ENCODE peak calls at places on chromosomes 4 and X, in seven cellular contexts. S is kidney epithelial cell; Y is epithelial cell of esophagus; T is mammary epithelial cell; M is heart right ventricle; F is lower leg skin; N is CD4-positive, alpha-beta T cell. Q is an unnamed sample.

GRCh38 chrX:140701480-140701879 is 8.1 kb upstream of the LINC00632 start:
- DNase-seq in S (no peak), Y (peak; percentile 19), T (no peak), M (no peak), F (no peak), N (no peak), Q (peak; percentile 68)

GRCh38 chrX:119870626-119871131 is 854 bp downstream of the RNF113A start:
- DNase-seq in S (no peak), Y (peak; percentile 24), T (peak; percentile 3), M (no peak), F (no peak), N (peak; percentile 15), Q (no peak)

GRCh38 chrX:97123001-97123400 is 239.3 kb downstream of the RPA4 start:
- DNase-seq in S (no peak), Y (no peak), T (no peak), M (no peak), F (no peak), N (no peak), Q (no peak)

GRCh38 chrX:37686348-37686736 is 751 bp downstream of the XK start:
- DNase-seq in S (no peak), Y (no peak), T (no peak), M (no peak), F (no peak), N (no peak), Q (no peak)

GRCh38 chr4:140955528-140956094 is 177.7 kb downstream of the RNF150 start:
- DNase-seq in S (no peak), Y (no peak), T (no peak), M (no peak), F (no peak), N (no peak), Q (no peak)

GRCh38 chrX:136260801-136261200 is 9.6 kb upstream of the MAP7D3 start:
- DNase-seq in S (no peak), Y (peak; percentile 51), T (no peak), M (no peak), F (no peak), N (no peak), Q (no peak)

GRCh38 chr4:6926681-6927478 is 17.3 kb downstream of the TBC1D14 start:
- DNase-seq in S (no peak), Y (no peak), T (no peak), M (no peak), F (peak; percentile 63), N (peak; percentile 55), Q (no peak)

GRCh38 chrX:47568656-47569295 is 7.8 kb downstream of the ARAF start:
- DNase-seq in S (no peak), Y (peak; percentile 29), T (no peak), M (no peak), F (no peak), N (peak; percentile 25), Q (no peak)

GRCh38 chr4:78661923-78662521 is 110.5 kb downstream of the ANXA3 start:
- DNase-seq in S (no peak), Y (no peak), T (no peak), M (no peak), F (peak; percentile 29), N (no peak), Q (peak; percentile 69)

GRCh38 chr4:162461952-162462351 is 298.2 kb upstream of the FSTL5 start:
- DNase-seq in S (no peak), Y (peak; percentile 22), T (no peak), M (no peak), F (no peak), N (no peak), Q (peak; percentile 15)

GRCh38 chrX:97787849-97788248 is 904.1 kb downstream of the RPA4 start:
- DNase-seq in S (no peak), Y (no peak), T (no peak), M (no peak), F (no peak), N (no peak), Q (no peak)

GRCh38 chrX:40152173-40152705 is 54.5 kb upstream of the BCOR start:
- DNase-seq in S (no peak), Y (no peak), T (no peak), M (no peak), F (no peak), N (no peak), Q (no peak)

GRCh38 chr4:176547005-176547404 is 227.2 kb downstream of the SPCS3 start:
- DNase-seq in S (no peak), Y (no peak), T (no peak), M (no peak), F (no peak), N (no peak), Q (no peak)

GRCh38 chr4:67746797-67747495 is 7.2 kb downstream of the GNRHR start:
- DNase-seq in S (no peak), Y (peak; percentile 44), T (peak; percentile 43), M (no peak), F (no peak), N (no peak), Q (peak; percentile 39)

GRCh38 chr4:138728566-138728965 is 287.0 kb upstream of the NOCT start:
- DNase-seq in S (no peak), Y (no peak), T (no peak), M (no peak), F (no peak), N (no peak), Q (no peak)

GRCh38 chr4:8320386-8320750 is 50.8 kb downstream of the HTRA3 start:
- DNase-seq in S (no peak), Y (peak; percentile 19), T (no peak), M (peak; percentile 26), F (no peak), N (no peak), Q (peak; percentile 41)
- TF ChIP-seq CTCF in S (peak; percentile 6), Y (no peak), T (peak; percentile 43), M (peak; percentile 27), F (no peak), N (no peak), Q (no peak)

GRCh38 chr4:188719794-188720193 is 580.6 kb downstream of the TRIML1 start:
- DNase-seq in S (no peak), Y (no peak), T (no peak), M (no peak), F (no peak), N (no peak), Q (no peak)
- TF ChIP-seq CTCF in S (peak; percentile 18), Y (peak; percentile 15), T (no peak), M (no peak), F (no peak), N (no peak), Q (no peak)

GRCh38 chr4:530017-530781 is 31.2 kb downstream of the PIGG start:
- DNase-seq in S (no peak), Y (no peak), T (no peak), M (no peak), F (no peak), N (no peak), Q (no peak)
- TF ChIP-seq CTCF in S (no peak), Y (no peak), T (no peak), M (no peak), F (no peak), N (no peak), Q (no peak)

DNA sequence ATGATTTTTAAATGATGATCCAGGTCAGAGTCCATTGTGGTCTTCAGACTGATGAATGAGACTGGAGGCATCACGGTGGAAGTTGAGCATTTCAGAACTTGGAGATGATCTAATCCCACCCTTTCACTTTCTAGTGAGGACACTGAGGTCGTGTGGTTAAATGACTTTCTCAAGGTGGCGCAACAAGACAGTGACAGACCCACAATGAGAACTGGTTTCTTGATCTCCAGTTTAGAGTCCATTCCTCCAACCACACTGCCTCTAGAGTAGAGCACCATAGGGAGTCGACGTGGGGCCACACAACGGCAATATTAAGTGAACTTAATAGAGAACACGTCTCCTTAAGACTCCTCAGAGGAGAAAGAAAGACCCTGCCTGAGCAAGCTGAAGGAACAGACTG is 381.0 kb downstream of the UNC5C start:
- DNase-seq in S (no peak), Y (no peak), T (no peak), M (no peak), F (no peak), N (no peak), Q (no peak)
- TF ChIP-seq CTCF in S (no peak), Y (no peak), T (no peak), M (no peak), F (no peak), N (no peak), Q (no peak)

DNA sequence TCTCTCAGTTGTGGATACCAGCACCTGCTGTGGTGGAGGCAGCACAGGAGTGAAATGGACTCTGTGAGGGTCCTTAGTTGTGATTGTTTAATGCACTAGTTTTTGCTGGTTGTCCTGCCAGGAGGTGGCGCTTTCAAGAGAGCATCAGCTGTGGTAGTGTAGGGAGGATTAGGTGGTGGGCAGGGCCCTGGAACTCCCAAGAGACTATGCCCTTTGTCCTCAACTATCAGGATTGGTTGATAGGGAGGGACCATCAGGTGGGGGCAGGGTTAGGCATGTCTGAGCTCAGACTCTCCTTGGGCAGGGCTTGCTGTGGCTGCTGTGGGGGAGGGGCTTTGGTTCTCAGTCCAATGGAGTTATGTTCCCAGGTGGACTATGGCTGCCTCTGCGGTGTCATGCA is 121.9 kb downstream of the RRAGB start:
- DNase-seq in S (no peak), Y (no peak), T (no peak), M (no peak), F (no peak), N (no peak), Q (no peak)
- TF ChIP-seq CTCF in S (no peak), Y (no peak), T (no peak), M (no peak), F (no peak), N (no peak), Q (no peak)

DNA sequence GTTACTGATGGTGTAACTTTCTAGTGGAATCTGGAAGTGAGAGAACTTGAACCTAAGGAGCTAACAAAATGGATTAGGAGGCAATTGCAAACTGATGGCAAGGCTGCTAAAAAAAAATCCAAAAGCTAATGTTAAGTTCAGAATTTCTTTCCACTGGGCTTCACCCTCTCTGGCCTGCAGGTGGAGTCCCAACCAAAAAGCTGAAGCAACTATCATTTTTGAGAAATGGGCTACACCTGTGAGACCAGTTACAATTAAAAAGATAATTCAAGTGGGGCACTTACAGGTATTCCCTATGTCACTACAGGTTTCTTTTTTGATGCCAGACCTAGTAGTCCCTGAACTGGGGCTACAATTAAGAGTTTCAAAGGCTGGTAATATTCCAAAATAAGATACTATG is 142.1 kb upstream of the FTHL17 start:
- DNase-seq in S (no peak), Y (peak; percentile 43), T (peak; percentile 32), M (peak; percentile 11), F (no peak), N (no peak), Q (peak; percentile 52)
- TF ChIP-seq CTCF in S (peak; percentile 62), Y (peak; percentile 60), T (peak; percentile 81), M (peak; percentile 45), F (no peak), N (no peak), Q (peak; percentile 49)